ENCODE peak calls at places on chromosomes 2 and 18, in six cellular contexts. S is stomach, Y is GM12865, B is adrenal gland, U is HFF-Myc, V is tibial artery. L is an unnamed sample.

GRCh38 chr2:42550870-42551269 is 17.6 kb upstream of the MTA3 start:
- DNase-seq in S (no peak), B (no peak), Y (no peak), V (no peak), U (no peak), L (no peak)

GRCh38 chr2:96737831-96738230 is 2.0 kb downstream of the LMAN2L start:
- DNase-seq in U (no peak), B (no peak), Y (no peak), V (no peak), S (no peak), L (no peak)

GRCh38 chr18:9535430-9535972 is 60.2 kb downstream of the RALBP1 start:
- DNase-seq in V (peak), Y (no peak), B (peak), U (peak), S (no peak), L (no peak)

GRCh38 chr2:203861197-203861596 is 6.4 kb upstream of the CTLA4 start:
- DNase-seq in V (no peak), Y (no peak), U (no peak), S (no peak), B (no peak), L (no peak)

GRCh38 chr2:162316590-162316989 is 1.9 kb downstream of the IFIH1 start:
- DNase-seq in U (no peak), Y (no peak), B (no peak), V (no peak), S (no peak), L (no peak)

GRCh38 chr18:68402784-68403183 is 312.1 kb downstream of the TMX3 start:
- DNase-seq in U (no peak), V (no peak), B (no peak), S (no peak), Y (no peak), L (no peak)

GRCh38 chr2:28225472-28225915 is 167.2 kb upstream of the FOSL2 start:
- DNase-seq in U (no peak), B (no peak), V (no peak), S (no peak), Y (no peak), L (no peak)

GRCh38 chr2:235268535-235268934 is 225.3 kb upstream of the AGAP1 start:
- DNase-seq in B (no peak), Y (no peak), V (no peak), S (no peak), U (no peak), L (no peak)

GRCh38 chr18:58556333-58557012 is 72.4 kb downstream of the ALPK2 start:
- DNase-seq in Y (peak), S (peak), V (no peak), U (no peak), B (peak), L (no peak)

GRCh38 chr2:205776139-205776538 is 93.8 kb downstream of the NRP2 start:
- DNase-seq in U (no peak), V (no peak), B (peak), Y (peak), S (peak), L (no peak)

GRCh38 chr18:31429623-31430022 is 17.9 kb upstream of the DSG3 start:
- DNase-seq in B (no peak), U (no peak), V (no peak), Y (no peak), S (no peak), L (no peak)

GRCh38 chr18:63974991-63975390 is 5.1 kb downstream of the SERPINB8 start:
- DNase-seq in Y (peak), V (no peak), B (no peak), U (no peak), S (no peak), L (no peak)

GRCh38 chr2:19256239-19256638 is 102.2 kb downstream of the OSR1 start:
- DNase-seq in S (no peak), V (no peak), Y (no peak), B (no peak), U (peak), L (peak)

GRCh38 chr2:236352761-236353593 is 88.8 kb upstream of the ASB18 start:
- DNase-seq in Y (peak), S (peak), U (no peak), B (no peak), V (no peak), L (no peak)

GRCh38 chr2:128321784-128322650 is 3.3 kb upstream of the HS6ST1 start:
- DNase-seq in Y (peak), V (peak), B (peak), S (peak), U (peak), L (no peak)

GRCh38 chr18:80009661-80010550 is 21.5 kb upstream of the TXNL4A start:
- DNase-seq in B (peak), U (peak), S (peak), Y (no peak), V (peak), L (peak)

GRCh38 chr18:67966224-67966623 is 449.7 kb upstream of the DSEL start:
- DNase-seq in B (no peak), S (no peak), Y (no peak), U (no peak), V (no peak), L (no peak)

GRCh38 chr18:2606335-2606734 is 35.0 kb downstream of the NDC80 start:
- DNase-seq in V (no peak), B (no peak), Y (no peak), S (no peak), U (no peak), L (no peak)

DNA sequence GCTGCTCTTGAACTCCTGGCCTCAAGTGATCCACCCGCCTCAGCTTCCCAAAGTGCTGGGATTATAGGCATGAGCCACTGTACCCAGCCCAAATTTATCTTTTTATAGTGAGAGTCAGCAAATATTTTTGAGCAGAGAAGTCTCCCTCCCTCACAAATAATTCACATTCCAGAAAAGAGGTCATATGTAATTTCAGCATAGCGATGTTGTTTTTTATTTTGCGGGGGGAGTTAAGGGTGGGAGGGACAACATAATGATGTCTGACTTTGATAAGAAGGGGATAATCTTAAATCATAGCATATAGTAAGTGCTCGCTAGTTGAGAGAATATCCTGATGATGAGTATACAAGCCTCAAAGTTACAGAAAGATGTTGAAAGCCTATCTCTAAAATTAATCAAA is 1090.2 kb upstream of the ACVR2A start:
- DNase-seq in B (no peak), Y (no peak), U (no peak), S (no peak), V (no peak), L (no peak)
- TF ChIP-seq CTCF in B (no peak), Y (no peak), U (no peak), S (no peak), V (no peak), L (no peak)

DNA sequence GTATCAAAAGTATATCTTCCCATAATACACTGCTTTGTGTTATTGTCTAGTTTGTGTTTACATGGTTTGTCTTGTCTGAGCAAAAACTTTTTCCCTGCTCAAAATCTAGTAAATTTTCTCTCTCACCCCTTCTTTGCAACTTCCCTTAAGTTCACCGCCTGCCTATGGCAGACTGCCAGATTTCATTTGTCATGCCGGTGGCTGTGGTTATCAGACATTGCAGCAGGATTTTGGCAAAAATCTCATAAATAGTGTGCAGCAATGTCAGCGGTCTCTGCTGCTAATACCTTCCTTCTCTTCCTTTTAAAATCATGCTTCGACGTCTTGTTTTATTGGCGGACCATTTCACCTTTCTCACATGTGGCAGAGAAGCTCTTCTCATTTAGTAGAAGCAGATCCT is 45.6 kb upstream of the TMEM178A start:
- DNase-seq in V (peak), Y (peak), B (peak), S (peak), U (peak), L (no peak)
- H3K4me3 ChIP-seq in V (no peak), Y (no peak), B (no peak), S (no peak), U (no peak), L (no peak)

DNA sequence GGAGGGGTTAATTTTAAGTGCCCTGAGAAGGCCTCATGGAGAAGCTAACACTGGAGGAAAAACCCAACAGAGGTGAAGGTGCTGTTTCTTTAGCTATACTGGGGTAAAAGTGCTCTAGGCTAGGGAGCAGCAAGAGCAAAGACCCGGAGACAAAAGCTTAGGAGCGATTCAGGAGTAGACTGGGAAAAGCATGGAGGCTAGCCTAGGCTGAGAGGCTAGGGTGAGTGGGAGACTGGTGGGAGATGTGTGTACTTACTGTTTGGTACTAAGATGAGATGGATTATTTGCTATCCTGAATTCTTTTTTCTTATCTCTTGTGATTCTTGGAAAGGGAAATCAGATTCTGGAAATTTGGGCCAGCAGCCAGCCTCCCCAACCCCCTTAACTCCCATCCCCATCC is 2.0 kb downstream of the GIGYF2 start:
- DNase-seq in B (no peak), U (no peak), S (no peak), Y (no peak), V (no peak), L (no peak)
- TF ChIP-seq CTCF in B (no peak), U (no peak), S (no peak), Y (no peak), V (no peak), L (no peak)

GRCh38 chr2:65000619-65001018 is 11.4 kb downstream of the SLC1A4 start:
- DNase-seq in U (no peak), Y (no peak), B (no peak), V (no peak), S (no peak), L (no peak)
- H3K4me3 ChIP-seq in U (no peak), Y (no peak), B (no peak), V (no peak), S (no peak), L (no peak)

L was measured in epithelial cell of proximal tubule.